ENCODE peak calls at places on chromosomes 6 and 20, in eight cellular contexts. One of them, this sample, is unnamed.

GRCh38 chr20:57977588-57977987 is 250.9 kb downstream of the ANKRD60 start:
- DNase-seq in stimulated activated CD4-positive, alpha-beta T cell treated with anti-CD3 and anti-CD28 coated beads, TNF-alpha, amount 100 ng/mL, for 24 hours: no peak
- DNase-seq in frontal cortex: peak
- DNase-seq in left cardiac atrium: no peak
- DNase-seq in A673: no peak
- DNase-seq in ovary: no peak
- DNase-seq in GM04503: no peak
- DNase-seq in NCI-H1092 treated with DMSO at 0.1 percent for 48 hours: no peak
- DNase-seq in this sample: no peak

GRCh38 chr20:50919567-50919966 is 11.7 kb downstream of the ADNP start:
- DNase-seq in stimulated activated CD4-positive, alpha-beta T cell treated with anti-CD3 and anti-CD28 coated beads, TNF-alpha, amount 100 ng/mL, for 24 hours: no peak
- DNase-seq in frontal cortex: no peak
- DNase-seq in left cardiac atrium: peak
- DNase-seq in A673: peak
- DNase-seq in ovary: peak
- DNase-seq in GM04503: no peak
- DNase-seq in NCI-H1092 treated with DMSO at 0.1 percent for 48 hours: no peak
- DNase-seq in this sample: no peak

GRCh38 chr6:105301756-105302616 is 100.9 kb downstream of the PREP start:
- DNase-seq in stimulated activated CD4-positive, alpha-beta T cell treated with anti-CD3 and anti-CD28 coated beads, TNF-alpha, amount 100 ng/mL, for 24 hours: no peak
- DNase-seq in frontal cortex: no peak
- DNase-seq in left cardiac atrium: no peak
- DNase-seq in A673: no peak
- DNase-seq in ovary: no peak
- DNase-seq in GM04503: no peak
- DNase-seq in NCI-H1092 treated with DMSO at 0.1 percent for 48 hours: no peak
- DNase-seq in this sample: no peak

GRCh38 chr6:125871365-125871764 is 80.6 kb downstream of the NCOA7 start:
- DNase-seq in stimulated activated CD4-positive, alpha-beta T cell treated with anti-CD3 and anti-CD28 coated beads, TNF-alpha, amount 100 ng/mL, for 24 hours: no peak
- DNase-seq in frontal cortex: no peak
- DNase-seq in left cardiac atrium: no peak
- DNase-seq in A673: no peak
- DNase-seq in ovary: no peak
- DNase-seq in GM04503: no peak
- DNase-seq in NCI-H1092 treated with DMSO at 0.1 percent for 48 hours: peak
- DNase-seq in this sample: no peak

GRCh38 chr20:20731945-20732296 is 19.5 kb upstream of the RALGAPA2 start:
- DNase-seq in stimulated activated CD4-positive, alpha-beta T cell treated with anti-CD3 and anti-CD28 coated beads, TNF-alpha, amount 100 ng/mL, for 24 hours: no peak
- DNase-seq in frontal cortex: no peak
- DNase-seq in left cardiac atrium: no peak
- DNase-seq in A673: no peak
- DNase-seq in ovary: no peak
- DNase-seq in GM04503: no peak
- DNase-seq in NCI-H1092 treated with DMSO at 0.1 percent for 48 hours: no peak
- DNase-seq in this sample: no peak

GRCh38 chr6:157760589-157761330 is 62.3 kb upstream of the SNX9 start:
- DNase-seq in stimulated activated CD4-positive, alpha-beta T cell treated with anti-CD3 and anti-CD28 coated beads, TNF-alpha, amount 100 ng/mL, for 24 hours: no peak
- DNase-seq in frontal cortex: no peak
- DNase-seq in left cardiac atrium: no peak
- DNase-seq in A673: no peak
- DNase-seq in ovary: peak
- DNase-seq in GM04503: peak
- DNase-seq in NCI-H1092 treated with DMSO at 0.1 percent for 48 hours: no peak
- DNase-seq in this sample: no peak

GRCh38 chr6:144415014-144415413 is 129.9 kb downstream of the UTRN start:
- DNase-seq in stimulated activated CD4-positive, alpha-beta T cell treated with anti-CD3 and anti-CD28 coated beads, TNF-alpha, amount 100 ng/mL, for 24 hours: no peak
- DNase-seq in frontal cortex: no peak
- DNase-seq in left cardiac atrium: no peak
- DNase-seq in A673: no peak
- DNase-seq in ovary: no peak
- DNase-seq in GM04503: no peak
- DNase-seq in NCI-H1092 treated with DMSO at 0.1 percent for 48 hours: no peak
- DNase-seq in this sample: no peak

GRCh38 chr20:46347831-46348230 is 39.5 kb upstream of the CDH22 start:
- DNase-seq in stimulated activated CD4-positive, alpha-beta T cell treated with anti-CD3 and anti-CD28 coated beads, TNF-alpha, amount 100 ng/mL, for 24 hours: no peak
- DNase-seq in frontal cortex: no peak
- DNase-seq in left cardiac atrium: no peak
- DNase-seq in A673: no peak
- DNase-seq in ovary: no peak
- DNase-seq in GM04503: no peak
- DNase-seq in NCI-H1092 treated with DMSO at 0.1 percent for 48 hours: no peak
- DNase-seq in this sample: no peak

GRCh38 chr6:134516582-134516981 is 198.7 kb upstream of the SGK1 start:
- DNase-seq in stimulated activated CD4-positive, alpha-beta T cell treated with anti-CD3 and anti-CD28 coated beads, TNF-alpha, amount 100 ng/mL, for 24 hours: no peak
- DNase-seq in frontal cortex: no peak
- DNase-seq in left cardiac atrium: no peak
- DNase-seq in A673: peak
- DNase-seq in ovary: no peak
- DNase-seq in GM04503: no peak
- DNase-seq in NCI-H1092 treated with DMSO at 0.1 percent for 48 hours: no peak
- DNase-seq in this sample: no peak

GRCh38 chr6:142361765-142362540 is 60.1 kb downstream of the ADGRG6 start:
- DNase-seq in stimulated activated CD4-positive, alpha-beta T cell treated with anti-CD3 and anti-CD28 coated beads, TNF-alpha, amount 100 ng/mL, for 24 hours: no peak
- DNase-seq in frontal cortex: no peak
- DNase-seq in left cardiac atrium: no peak
- DNase-seq in A673: no peak
- DNase-seq in ovary: no peak
- DNase-seq in GM04503: peak
- DNase-seq in NCI-H1092 treated with DMSO at 0.1 percent for 48 hours: no peak
- DNase-seq in this sample: no peak

GRCh38 chr6:22928775-22929174 is 359.4 kb downstream of the HDGFL1 start:
- DNase-seq in stimulated activated CD4-positive, alpha-beta T cell treated with anti-CD3 and anti-CD28 coated beads, TNF-alpha, amount 100 ng/mL, for 24 hours: no peak
- DNase-seq in frontal cortex: no peak
- DNase-seq in left cardiac atrium: no peak
- DNase-seq in A673: no peak
- DNase-seq in ovary: no peak
- DNase-seq in GM04503: no peak
- DNase-seq in NCI-H1092 treated with DMSO at 0.1 percent for 48 hours: no peak
- DNase-seq in this sample: no peak

GRCh38 chr6:165383323-165383722 is 73.9 kb upstream of the C6orf118 start:
- DNase-seq in stimulated activated CD4-positive, alpha-beta T cell treated with anti-CD3 and anti-CD28 coated beads, TNF-alpha, amount 100 ng/mL, for 24 hours: no peak
- DNase-seq in frontal cortex: no peak
- DNase-seq in left cardiac atrium: no peak
- DNase-seq in A673: no peak
- DNase-seq in ovary: no peak
- DNase-seq in GM04503: no peak
- DNase-seq in NCI-H1092 treated with DMSO at 0.1 percent for 48 hours: no peak
- DNase-seq in this sample: no peak

GRCh38 chr20:19275038-19275629 is 62.7 kb downstream of the SLC24A3 start:
- DNase-seq in stimulated activated CD4-positive, alpha-beta T cell treated with anti-CD3 and anti-CD28 coated beads, TNF-alpha, amount 100 ng/mL, for 24 hours: no peak
- DNase-seq in frontal cortex: no peak
- DNase-seq in left cardiac atrium: no peak
- DNase-seq in A673: no peak
- DNase-seq in ovary: no peak
- DNase-seq in GM04503: no peak
- DNase-seq in NCI-H1092 treated with DMSO at 0.1 percent for 48 hours: no peak
- DNase-seq in this sample: no peak

GRCh38 chr6:43269273-43270007 is 26.2 kb downstream of the TTBK1 start:
- DNase-seq in stimulated activated CD4-positive, alpha-beta T cell treated with anti-CD3 and anti-CD28 coated beads, TNF-alpha, amount 100 ng/mL, for 24 hours: no peak
- DNase-seq in frontal cortex: no peak
- DNase-seq in left cardiac atrium: no peak
- DNase-seq in A673: peak
- DNase-seq in ovary: no peak
- DNase-seq in GM04503: no peak
- DNase-seq in NCI-H1092 treated with DMSO at 0.1 percent for 48 hours: peak
- DNase-seq in this sample: no peak

GRCh38 chr6:134381926-134382325 is 64.0 kb upstream of the SGK1 start:
- DNase-seq in stimulated activated CD4-positive, alpha-beta T cell treated with anti-CD3 and anti-CD28 coated beads, TNF-alpha, amount 100 ng/mL, for 24 hours: no peak
- DNase-seq in frontal cortex: no peak
- DNase-seq in left cardiac atrium: no peak
- DNase-seq in A673: peak
- DNase-seq in ovary: no peak
- DNase-seq in GM04503: no peak
- DNase-seq in NCI-H1092 treated with DMSO at 0.1 percent for 48 hours: peak
- DNase-seq in this sample: no peak

GRCh38 chr20:45338121-45339030 is 9.8 kb downstream of the SDC4 start:
- DNase-seq in stimulated activated CD4-positive, alpha-beta T cell treated with anti-CD3 and anti-CD28 coated beads, TNF-alpha, amount 100 ng/mL, for 24 hours: no peak
- DNase-seq in frontal cortex: no peak
- DNase-seq in left cardiac atrium: no peak
- DNase-seq in A673: no peak
- DNase-seq in ovary: no peak
- DNase-seq in GM04503: no peak
- DNase-seq in NCI-H1092 treated with DMSO at 0.1 percent for 48 hours: no peak
- DNase-seq in this sample: no peak

GRCh38 chr6:50381106-50381415 is 331.3 kb upstream of the DEFB112 start:
- DNase-seq in stimulated activated CD4-positive, alpha-beta T cell treated with anti-CD3 and anti-CD28 coated beads, TNF-alpha, amount 100 ng/mL, for 24 hours: no peak
- DNase-seq in frontal cortex: no peak
- DNase-seq in left cardiac atrium: no peak
- DNase-seq in A673: peak
- DNase-seq in ovary: no peak
- DNase-seq in GM04503: no peak
- DNase-seq in NCI-H1092 treated with DMSO at 0.1 percent for 48 hours: no peak
- DNase-seq in this sample: no peak

GRCh38 chr6:165820934-165821333 is 157.9 kb upstream of the PDE10A start:
- DNase-seq in stimulated activated CD4-positive, alpha-beta T cell treated with anti-CD3 and anti-CD28 coated beads, TNF-alpha, amount 100 ng/mL, for 24 hours: no peak
- DNase-seq in frontal cortex: no peak
- DNase-seq in left cardiac atrium: no peak
- DNase-seq in A673: no peak
- DNase-seq in ovary: no peak
- DNase-seq in GM04503: no peak
- DNase-seq in NCI-H1092 treated with DMSO at 0.1 percent for 48 hours: peak
- DNase-seq in this sample: no peak

GRCh38 chr6:73675466-73676098 is 20.4 kb upstream of the CD109 start:
- DNase-seq in stimulated activated CD4-positive, alpha-beta T cell treated with anti-CD3 and anti-CD28 coated beads, TNF-alpha, amount 100 ng/mL, for 24 hours: peak
- DNase-seq in frontal cortex: peak
- DNase-seq in left cardiac atrium: peak
- DNase-seq in A673: peak
- DNase-seq in ovary: peak
- DNase-seq in GM04503: no peak
- DNase-seq in NCI-H1092 treated with DMSO at 0.1 percent for 48 hours: peak
- DNase-seq in this sample: no peak

GRCh38 chr6:166688901-166689300 is 61.9 kb upstream of the RPS6KA2 start:
- DNase-seq in stimulated activated CD4-positive, alpha-beta T cell treated with anti-CD3 and anti-CD28 coated beads, TNF-alpha, amount 100 ng/mL, for 24 hours: no peak
- DNase-seq in frontal cortex: no peak
- DNase-seq in left cardiac atrium: no peak
- DNase-seq in A673: no peak
- DNase-seq in ovary: no peak
- DNase-seq in GM04503: no peak
- DNase-seq in NCI-H1092 treated with DMSO at 0.1 percent for 48 hours: no peak
- DNase-seq in this sample: no peak

GRCh38 chr6:149852180-149852579 is 12.0 kb downstream of the LRP11 start:
- DNase-seq in stimulated activated CD4-positive, alpha-beta T cell treated with anti-CD3 and anti-CD28 coated beads, TNF-alpha, amount 100 ng/mL, for 24 hours: no peak
- DNase-seq in frontal cortex: no peak
- DNase-seq in left cardiac atrium: peak
- DNase-seq in A673: peak
- DNase-seq in ovary: no peak
- DNase-seq in GM04503: no peak
- DNase-seq in NCI-H1092 treated with DMSO at 0.1 percent for 48 hours: peak
- DNase-seq in this sample: no peak

GRCh38 chr6:32108094-32108627 is 977 bp downstream of the TNXB start:
- DNase-seq in stimulated activated CD4-positive, alpha-beta T cell treated with anti-CD3 and anti-CD28 coated beads, TNF-alpha, amount 100 ng/mL, for 24 hours: no peak
- DNase-seq in frontal cortex: peak
- DNase-seq in left cardiac atrium: peak
- DNase-seq in A673: peak
- DNase-seq in ovary: peak
- DNase-seq in GM04503: no peak
- DNase-seq in NCI-H1092 treated with DMSO at 0.1 percent for 48 hours: no peak
- DNase-seq in this sample: no peak

GRCh38 chr6:169829786-169830185 is 78.4 kb downstream of the ERMARD start:
- DNase-seq in stimulated activated CD4-positive, alpha-beta T cell treated with anti-CD3 and anti-CD28 coated beads, TNF-alpha, amount 100 ng/mL, for 24 hours: no peak
- DNase-seq in frontal cortex: no peak
- DNase-seq in left cardiac atrium: no peak
- DNase-seq in A673: no peak
- DNase-seq in ovary: peak
- DNase-seq in GM04503: no peak
- DNase-seq in NCI-H1092 treated with DMSO at 0.1 percent for 48 hours: no peak
- DNase-seq in this sample: no peak

GRCh38 chr6:110534731-110535164 is 58.3 kb upstream of the SLC22A16 start:
- DNase-seq in stimulated activated CD4-positive, alpha-beta T cell treated with anti-CD3 and anti-CD28 coated beads, TNF-alpha, amount 100 ng/mL, for 24 hours: no peak
- DNase-seq in frontal cortex: no peak
- DNase-seq in left cardiac atrium: peak
- DNase-seq in A673: no peak
- DNase-seq in ovary: no peak
- DNase-seq in GM04503: peak
- DNase-seq in NCI-H1092 treated with DMSO at 0.1 percent for 48 hours: no peak
- DNase-seq in this sample: no peak

GRCh38 chr20:35300469-35301262 is 8.4 kb upstream of the FAM83C start:
- DNase-seq in stimulated activated CD4-positive, alpha-beta T cell treated with anti-CD3 and anti-CD28 coated beads, TNF-alpha, amount 100 ng/mL, for 24 hours: no peak
- DNase-seq in frontal cortex: no peak
- DNase-seq in left cardiac atrium: no peak
- DNase-seq in A673: no peak
- DNase-seq in ovary: peak
- DNase-seq in GM04503: no peak
- DNase-seq in NCI-H1092 treated with DMSO at 0.1 percent for 48 hours: no peak
- DNase-seq in this sample: no peak

GRCh38 chr6:113674075-113674474 is 183.1 kb upstream of the MARCKS start:
- DNase-seq in stimulated activated CD4-positive, alpha-beta T cell treated with anti-CD3 and anti-CD28 coated beads, TNF-alpha, amount 100 ng/mL, for 24 hours: no peak
- DNase-seq in frontal cortex: no peak
- DNase-seq in left cardiac atrium: no peak
- DNase-seq in A673: no peak
- DNase-seq in ovary: no peak
- DNase-seq in GM04503: no peak
- DNase-seq in NCI-H1092 treated with DMSO at 0.1 percent for 48 hours: peak
- DNase-seq in this sample: no peak

GRCh38 chr6:184161-184695 is 108.1 kb upstream of the DUSP22 start:
- DNase-seq in stimulated activated CD4-positive, alpha-beta T cell treated with anti-CD3 and anti-CD28 coated beads, TNF-alpha, amount 100 ng/mL, for 24 hours: no peak
- DNase-seq in frontal cortex: no peak
- DNase-seq in left cardiac atrium: no peak
- DNase-seq in A673: no peak
- DNase-seq in ovary: no peak
- DNase-seq in GM04503: no peak
- DNase-seq in NCI-H1092 treated with DMSO at 0.1 percent for 48 hours: no peak
- DNase-seq in this sample: no peak

GRCh38 chr20:52983726-52984450 is 11.7 kb downstream of the TSHZ2 start:
- DNase-seq in stimulated activated CD4-positive, alpha-beta T cell treated with anti-CD3 and anti-CD28 coated beads, TNF-alpha, amount 100 ng/mL, for 24 hours: no peak
- DNase-seq in frontal cortex: no peak
- DNase-seq in left cardiac atrium: no peak
- DNase-seq in A673: no peak
- DNase-seq in ovary: no peak
- DNase-seq in GM04503: no peak
- DNase-seq in NCI-H1092 treated with DMSO at 0.1 percent for 48 hours: no peak
- DNase-seq in this sample: no peak

GRCh38 chr20:1391640-1392442 is 1.0 kb downstream of the FKBP1A start:
- DNase-seq in stimulated activated CD4-positive, alpha-beta T cell treated with anti-CD3 and anti-CD28 coated beads, TNF-alpha, amount 100 ng/mL, for 24 hours: no peak
- DNase-seq in frontal cortex: no peak
- DNase-seq in left cardiac atrium: peak
- DNase-seq in A673: peak
- DNase-seq in ovary: no peak
- DNase-seq in GM04503: no peak
- DNase-seq in NCI-H1092 treated with DMSO at 0.1 percent for 48 hours: no peak
- DNase-seq in this sample: no peak

GRCh38 chr6:64254558-64254957 is 619.0 kb downstream of the PHF3 start:
- DNase-seq in stimulated activated CD4-positive, alpha-beta T cell treated with anti-CD3 and anti-CD28 coated beads, TNF-alpha, amount 100 ng/mL, for 24 hours: no peak
- DNase-seq in frontal cortex: no peak
- DNase-seq in left cardiac atrium: no peak
- DNase-seq in A673: no peak
- DNase-seq in ovary: no peak
- DNase-seq in GM04503: no peak
- DNase-seq in NCI-H1092 treated with DMSO at 0.1 percent for 48 hours: no peak
- DNase-seq in this sample: no peak

GRCh38 chr6:158818008-158818579 is 1.1 kb downstream of the EZR start:
- DNase-seq in stimulated activated CD4-positive, alpha-beta T cell treated with anti-CD3 and anti-CD28 coated beads, TNF-alpha, amount 100 ng/mL, for 24 hours: peak
- DNase-seq in frontal cortex: peak
- DNase-seq in left cardiac atrium: peak
- DNase-seq in A673: peak
- DNase-seq in ovary: peak
- DNase-seq in GM04503: no peak
- DNase-seq in NCI-H1092 treated with DMSO at 0.1 percent for 48 hours: peak
- DNase-seq in this sample: peak

GRCh38 chr6:41502607-41503434 is 43.4 kb upstream of the FOXP4 start:
- DNase-seq in stimulated activated CD4-positive, alpha-beta T cell treated with anti-CD3 and anti-CD28 coated beads, TNF-alpha, amount 100 ng/mL, for 24 hours: no peak
- DNase-seq in frontal cortex: no peak
- DNase-seq in left cardiac atrium: peak
- DNase-seq in A673: peak
- DNase-seq in ovary: peak
- DNase-seq in GM04503: no peak
- DNase-seq in NCI-H1092 treated with DMSO at 0.1 percent for 48 hours: no peak
- DNase-seq in this sample: no peak

GRCh38 chr6:78948785-78949184 is 81.4 kb downstream of the IRAK1BP1 start:
- DNase-seq in stimulated activated CD4-positive, alpha-beta T cell treated with anti-CD3 and anti-CD28 coated beads, TNF-alpha, amount 100 ng/mL, for 24 hours: no peak
- DNase-seq in frontal cortex: no peak
- DNase-seq in left cardiac atrium: no peak
- DNase-seq in A673: no peak
- DNase-seq in ovary: no peak
- DNase-seq in GM04503: no peak
- DNase-seq in NCI-H1092 treated with DMSO at 0.1 percent for 48 hours: no peak
- DNase-seq in this sample: no peak

GRCh38 chr6:155163616-155164015 is 100.2 kb upstream of the CLDN20 start:
- DNase-seq in stimulated activated CD4-positive, alpha-beta T cell treated with anti-CD3 and anti-CD28 coated beads, TNF-alpha, amount 100 ng/mL, for 24 hours: no peak
- DNase-seq in frontal cortex: no peak
- DNase-seq in left cardiac atrium: no peak
- DNase-seq in A673: no peak
- DNase-seq in ovary: no peak
- DNase-seq in GM04503: no peak
- DNase-seq in NCI-H1092 treated with DMSO at 0.1 percent for 48 hours: no peak
- DNase-seq in this sample: no peak

This sample was measured in GM12891.